ENCODE peak calls at places on chromosomes 11 and 22, in eight cellular contexts. D is heart right ventricle, M is H1, E is prostate gland, X is transverse colon, H is fibroblast of lung, I is cardiac muscle cell, J is astrocyte. K is an unnamed sample. For H3K4me1, the result is how much of the 10 kb centered on the place peaks cover.

GRCh38 chr11:33266418-33267215 is 9.4 kb downstream of the HIPK3 start:
- DNase-seq in D (peak), M (no peak), E (no peak), X (no peak), H (peak), I (no peak), J (peak), K (peak)

GRCh38 chr11:73463359-73463758 is 87.2 kb downstream of the RELT start:
- DNase-seq in D (no peak), M (no peak), E (no peak), X (no peak), H (peak), I (no peak), J (peak), K (no peak)

GRCh38 chr11:71568707-71569349 is 3.5 kb downstream of the KRTAP5-10 start:
- DNase-seq in D (no peak), M (no peak), E (no peak), X (no peak), H (peak), I (no peak), J (no peak), K (no peak)

GRCh38 chr11:99069831-99070444 is 49.2 kb downstream of the CNTN5 start:
- DNase-seq in D (no peak), M (peak), E (no peak), X (peak), H (peak), I (peak), J (no peak), K (peak)

GRCh38 chr11:69400769-69401590 is 80.5 kb upstream of the LINC01488 start:
- DNase-seq in D (no peak), M (no peak), E (no peak), X (no peak), H (no peak), I (no peak), J (no peak), K (peak)

GRCh38 chr22:19522881-19523239 is 1.4 kb downstream of the CLDN5 start:
- DNase-seq in D (peak), M (no peak), E (no peak), X (no peak), H (no peak), I (no peak), J (no peak), K (no peak)

GRCh38 chr11:120667281-120667680 is 155.7 kb downstream of the GRIK4 start:
- DNase-seq in D (no peak), M (no peak), E (no peak), X (no peak), H (no peak), I (no peak), J (peak), K (no peak)

GRCh38 chr11:124872280-124872679 is 7.0 kb downstream of the ROBO3 start:
- DNase-seq in D (no peak), M (no peak), E (no peak), X (no peak), H (no peak), I (no peak), J (no peak), K (no peak)

GRCh38 chr11:8006349-8006977 is 19.3 kb downstream of the EIF3F start:
- DNase-seq in D (no peak), M (no peak), E (peak), X (peak), H (peak), I (peak), J (peak), K (no peak)

GRCh38 chr22:46937939-46938338 is 175.5 kb downstream of the TBC1D22A start:
- DNase-seq in D (no peak), M (no peak), E (no peak), X (no peak), H (no peak), I (no peak), J (no peak), K (no peak)

GRCh38 chr22:17410576-17410975 is 41.3 kb downstream of the CECR2 start:
- DNase-seq in D (no peak), M (no peak), E (no peak), X (no peak), H (no peak), I (no peak), J (peak), K (no peak)

GRCh38 chr11:8777907-8778767 is 95.5 kb downstream of the RPL27A start:
- DNase-seq in D (peak), M (no peak), E (no peak), X (peak), H (peak), I (no peak), J (peak), K (no peak)

GRCh38 chr22:29309332-29310064 is 3.0 kb downstream of the GAS2L1 start:
- DNase-seq in D (peak), M (no peak), E (no peak), X (peak), H (no peak), I (peak), J (no peak), K (peak)

GRCh38 chr11:103624708-103625623 is 411.5 kb upstream of the DDI1 start:
- DNase-seq in D (no peak), M (no peak), E (no peak), X (no peak), H (peak), I (no peak), J (peak), K (no peak)

GRCh38 chr11:134508219-134508990 is 96.4 kb upstream of the B3GAT1 start:
- DNase-seq in D (no peak), M (no peak), E (no peak), X (no peak), H (no peak), I (no peak), J (no peak), K (peak)

GRCh38 chr11:69320326-69320725 is 26.4 kb downstream of the MYEOV start:
- DNase-seq in D (no peak), M (no peak), E (no peak), X (no peak), H (no peak), I (no peak), J (no peak), K (peak)

GRCh38 chr11:64875369-64876225 is 2.8 kb downstream of the EHD1 start:
- DNase-seq in D (no peak), M (no peak), E (no peak), X (no peak), H (no peak), I (no peak), J (no peak), K (no peak)

GRCh38 chr11:64878223-64878493 is 263 bp downstream of the EHD1 start:
- DNase-seq in D (no peak), M (no peak), E (no peak), X (no peak), H (no peak), I (no peak), J (no peak), K (no peak)

GRCh38 chr11:64877390-64878222 is 815 bp downstream of the EHD1 start:
- DNase-seq in D (no peak), M (no peak), E (no peak), X (peak), H (no peak), I (no peak), J (no peak), K (peak)

GRCh38 chr11:64876226-64876750 is 2.1 kb downstream of the EHD1 start:
- DNase-seq in D (no peak), M (no peak), E (no peak), X (no peak), H (no peak), I (no peak), J (no peak), K (peak)

DNA sequence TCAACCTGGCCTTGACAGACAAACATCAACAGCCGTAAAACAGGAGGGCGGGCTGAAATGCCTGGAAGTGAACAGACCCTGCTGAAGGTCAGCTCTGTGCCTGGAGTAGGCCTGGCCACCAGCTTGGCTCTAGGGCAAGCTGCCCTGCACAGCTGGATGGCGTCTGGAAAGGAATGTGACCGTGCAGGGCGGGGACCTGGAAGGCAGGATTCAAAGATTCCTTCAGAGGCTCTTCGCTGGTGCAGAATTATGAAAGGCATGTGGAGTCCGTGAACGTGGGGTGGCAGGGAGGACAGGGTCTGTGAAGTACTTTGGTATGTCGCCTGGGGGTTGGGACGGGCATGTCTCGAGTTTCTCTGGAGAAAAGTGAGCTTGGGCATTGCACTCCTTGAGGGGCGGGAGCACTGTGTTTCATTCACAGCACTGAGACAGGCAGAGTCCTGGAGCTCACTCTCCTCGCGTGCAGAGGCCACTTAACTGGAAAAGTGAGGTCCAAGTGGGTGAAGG is 1.5 kb downstream of the EHD1 start:
- DNase-seq in D (no peak), M (no peak), E (peak), X (peak), H (no peak), I (peak), J (no peak), K (peak)
- H3K4me1 ChIP-seq in D (half or more), M (under half), E (under half), X (half or more), H (under half), I (under half), J (under half), K (half or more)

GRCh38 chr22:23196165-23196564 is 15.9 kb downstream of the BCR start:
- DNase-seq in D (no peak), M (no peak), E (no peak), X (no peak), H (no peak), I (no peak), J (no peak), K (peak)
- H3K4me1 ChIP-seq in D (under half), M (under half), E (under half), X (under half), H (under half), I (under half), J (under half), K (under half)

DNA sequence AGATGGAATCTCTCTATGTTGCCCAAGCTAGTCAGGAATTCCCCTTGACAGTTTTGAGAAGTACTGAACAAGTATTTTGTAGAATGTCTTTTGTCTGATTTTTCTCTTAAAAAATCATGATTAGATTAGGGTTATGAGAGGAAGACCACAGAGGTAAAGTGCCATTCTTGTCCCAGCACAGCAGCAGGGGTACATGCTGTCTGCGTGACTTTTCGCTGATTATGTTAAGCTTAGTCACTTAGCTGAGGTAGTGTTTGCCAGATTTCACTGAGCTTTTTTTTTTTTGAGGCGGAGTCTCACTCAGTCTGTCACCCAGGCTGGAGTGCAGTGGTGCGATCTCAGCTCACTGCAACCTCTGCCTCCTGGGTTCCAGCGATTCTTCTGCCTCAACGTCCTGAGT is 13.6 kb upstream of the NUP160 start:
- DNase-seq in D (no peak), M (no peak), E (no peak), X (no peak), H (peak), I (no peak), J (peak), K (no peak)
- H3K4me1 ChIP-seq in D (under half), M (under half), E (under half), X (under half), H (under half), I (under half), J (under half), K (under half)

GRCh38 chr11:46554205-46555162 is 39.3 kb downstream of the AMBRA1 start:
- DNase-seq in D (no peak), M (no peak), E (peak), X (no peak), H (peak), I (no peak), J (peak), K (no peak)
- H3K4me1 ChIP-seq in D (under half), M (under half), E (under half), X (under half), H (under half), I (under half), J (under half), K (under half)

DNA sequence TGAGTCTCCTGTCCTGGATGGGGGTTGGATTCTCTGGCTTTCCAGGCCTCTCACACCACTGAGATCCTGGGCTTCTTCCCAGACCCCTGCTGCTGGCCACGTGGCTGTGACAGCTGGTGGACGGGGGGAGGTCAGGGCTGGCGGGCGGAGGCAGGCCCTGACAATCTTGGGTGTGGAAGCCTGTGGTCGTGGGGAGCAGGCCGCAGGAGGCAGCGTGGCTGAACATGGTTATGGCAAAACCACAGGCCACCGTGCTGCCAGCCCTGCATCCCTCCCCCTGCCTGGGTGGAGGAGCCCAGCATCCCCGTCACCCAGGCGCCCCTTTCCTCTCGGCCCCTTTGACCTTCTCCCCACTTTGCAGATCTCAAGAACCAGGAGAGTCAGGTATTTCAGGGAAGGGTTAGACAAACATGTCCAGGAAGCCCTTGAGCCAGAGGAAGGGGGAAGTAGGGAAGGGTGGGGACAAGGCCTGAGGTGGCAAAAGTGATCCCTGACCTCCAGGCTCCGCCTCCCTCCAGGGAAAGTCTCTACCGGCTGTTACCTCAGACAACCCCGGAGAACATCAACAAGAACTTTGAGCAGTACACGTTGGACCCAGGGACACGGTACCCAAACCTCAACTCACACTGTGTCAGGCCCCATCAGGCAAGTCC is 111.8 kb downstream of the MICAL2 start:
- DNase-seq in D (peak), M (no peak), E (no peak), X (peak), H (peak), I (no peak), J (peak), K (no peak)
- H3K4me1 ChIP-seq in D (under half), M (under half), E (under half), X (under half), H (under half), I (under half), J (under half), K (under half)

DNA sequence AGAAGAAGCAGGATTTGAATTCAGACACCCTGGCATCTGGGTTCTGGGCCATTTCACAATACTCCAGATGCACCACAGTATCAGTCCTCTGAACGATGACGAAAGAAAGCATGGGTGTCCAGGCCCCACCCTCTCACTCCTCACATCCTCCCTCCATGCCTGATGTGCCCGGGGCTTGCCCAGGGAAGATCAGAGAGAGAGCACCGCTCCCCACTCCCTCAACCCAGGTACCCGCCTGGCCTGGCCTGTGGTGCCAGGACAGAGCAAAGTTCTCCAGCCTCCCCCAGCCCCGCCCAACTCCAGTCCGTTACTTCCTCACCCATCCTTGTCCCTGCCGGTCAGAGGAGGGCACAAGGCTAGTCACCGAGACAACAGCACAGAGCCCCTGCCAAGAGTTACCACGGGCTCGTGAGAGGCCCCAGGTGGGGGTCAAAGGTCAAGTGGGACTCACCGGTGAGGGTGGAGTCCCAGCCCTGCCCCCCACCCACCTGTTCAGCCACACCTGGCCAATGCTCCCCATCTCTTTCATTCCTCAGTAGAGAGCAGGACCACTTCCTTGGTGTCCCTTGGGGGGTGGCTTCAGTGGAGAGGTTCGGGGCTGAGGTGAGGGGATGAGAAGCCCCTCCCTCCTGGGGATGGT is 8.1 kb downstream of the BCL9L start:
- DNase-seq in D (no peak), M (no peak), E (no peak), X (peak), H (peak), I (no peak), J (peak), K (peak)
- H3K4me1 ChIP-seq in D (half or more), M (half or more), E (half or more), X (half or more), H (half or more), I (half or more), J (half or more), K (half or more)

K was measured in kidney.